ENCODE peak calls at places on chromosomes 1 and 21, in four cellular contexts. K is neural progenitor cell, Y is SHP77, G is HFFc6. T is an unnamed sample.

GRCh38 chr1:111489604-111490003 is 13.8 kb downstream of the ADORA3 start:
- DNase-seq in K (no peak), Y (no peak), G (no peak), T (no peak)

GRCh38 chr1:182666736-182667135 is 17.7 kb downstream of the RGS8 start:
- DNase-seq in K (peak), Y (no peak), G (no peak), T (no peak)

GRCh38 chr1:66576645-66577044 is 42.7 kb downstream of the SGIP1 start:
- DNase-seq in K (no peak), Y (no peak), G (peak), T (no peak)

GRCh38 chr1:162107911-162108310 is 38.4 kb downstream of the NOS1AP start:
- DNase-seq in K (no peak), Y (no peak), G (no peak), T (no peak)

GRCh38 chr1:99619583-99619982 is 26.3 kb upstream of the PALMD start:
- DNase-seq in K (no peak), Y (no peak), G (no peak), T (no peak)

GRCh38 chr1:221845650-221846371 is 103.9 kb upstream of the DUSP10 start:
- DNase-seq in K (no peak), Y (peak), G (peak), T (peak)

GRCh38 chr21:38439957-38440356 is 58.3 kb downstream of the ERG start:
- DNase-seq in K (no peak), Y (peak), G (no peak), T (no peak)

GRCh38 chr21:41167348-41168342 is at the start of gene BACE2:
- DNase-seq in K (peak), Y (peak), G (peak), T (peak)

GRCh38 chr1:114510235-114511047 is 562 bp downstream of the TRIM33 start:
- DNase-seq in K (no peak), Y (peak), G (peak), T (peak)

GRCh38 chr1:248187363-248187762 is 9.7 kb upstream of the OR2M3 start:
- DNase-seq in K (no peak), Y (no peak), G (no peak), T (no peak)

GRCh38 chr1:115706774-115707425 is 61.6 kb downstream of the CASQ2 start:
- DNase-seq in K (peak), Y (peak), G (peak), T (peak)

GRCh38 chr1:94236630-94237290 is 624 bp downstream of the ARHGAP29 start:
- DNase-seq in K (peak), Y (peak), G (peak), T (peak)

T was measured in AG10803.